ENCODE peak calls at places on chromosomes 6 and 20, in four cellular contexts. O, I, S and Z are unnamed samples.

GRCh38 chr6:148720371-148720770 is 26.5 kb upstream of the UST start:
- DNase-seq in I (no peak), O (no peak), S (peak), Z (no peak)

GRCh38 chr6:25637211-25637610 is 14.8 kb upstream of the SCGN start:
- DNase-seq in O (no peak), I (no peak), S (no peak), Z (no peak)

GRCh38 chr6:41100871-41101287 is 28.1 kb downstream of the NFYA start:
- DNase-seq in S (no peak), I (no peak), O (no peak), Z (no peak)

GRCh38 chr20:33352258-33353012 is 48.9 kb downstream of the CDK5RAP1 start:
- DNase-seq in S (no peak), I (no peak), O (no peak), Z (no peak)

GRCh38 chr20:47233333-47234188 is 122.9 kb downstream of the ZMYND8 start:
- DNase-seq in S (peak), I (no peak), O (peak), Z (peak)

GRCh38 chr6:42451146-42451594 is 556 bp downstream of the TRERF1 start:
- DNase-seq in I (no peak), S (peak), O (no peak), Z (no peak)

GRCh38 chr6:151370509-151371078 is 20.8 kb downstream of the ZBTB2 start:
- DNase-seq in S (peak), I (no peak), O (peak), Z (no peak)

GRCh38 chr6:17210683-17211082 is 70.5 kb upstream of the RBM24 start:
- DNase-seq in O (no peak), S (no peak), I (no peak), Z (no peak)

GRCh38 chr6:26175428-26176181 is 88.4 kb downstream of the HFE start:
- DNase-seq in I (no peak), O (no peak), S (peak), Z (no peak)

GRCh38 chr6:70436320-70436719 is 23.0 kb downstream of the FAM135A start:
- DNase-seq in S (no peak), I (no peak), O (no peak), Z (no peak)

GRCh38 chr20:42391807-42392206 is 773.6 kb upstream of the CHD6 start:
- DNase-seq in I (no peak), O (no peak), S (no peak), Z (no peak)

GRCh38 chr20:5720696-5721095 is 29.5 kb upstream of the SHLD1 start:
- DNase-seq in O (no peak), S (no peak), I (no peak), Z (no peak)

GRCh38 chr20:42379385-42379784 is 761.2 kb upstream of the CHD6 start:
- DNase-seq in S (no peak), O (no peak), I (no peak), Z (no peak)

GRCh38 chr6:136673571-136673970 is 118.7 kb downstream of the MAP3K5 start:
- DNase-seq in O (no peak), S (no peak), I (no peak), Z (no peak)

GRCh38 chr6:12022903-12023522 is 10.9 kb downstream of the HIVEP1 start:
- DNase-seq in O (no peak), S (no peak), I (no peak), Z (no peak)

GRCh38 chr6:162032620-162033019 is 694.9 kb downstream of the PRKN start:
- DNase-seq in I (no peak), O (no peak), S (peak), Z (no peak)

GRCh38 chr6:113381232-113381631 is 475.9 kb upstream of the MARCKS start:
- DNase-seq in I (no peak), S (no peak), O (no peak), Z (no peak)

GRCh38 chr6:112268628-112269027 is 14.3 kb upstream of the LAMA4 start:
- DNase-seq in I (no peak), S (no peak), O (no peak), Z (no peak)

GRCh38 chr20:59616306-59616705 is 12.0 kb downstream of the PHACTR3 start:
- DNase-seq in O (no peak), S (no peak), I (no peak), Z (no peak)

GRCh38 chr20:46051556-46052323 is 22.7 kb downstream of the SLC12A5 start:
- DNase-seq in S (no peak), I (no peak), O (no peak), Z (no peak)

GRCh38 chr6:158999154-158999668 is 791 bp downstream of the RSPH3 start:
- DNase-seq in O (no peak), S (peak), I (no peak), Z (no peak)

GRCh38 chr6:21556968-21557721 is 36.4 kb upstream of the SOX4 start:
- DNase-seq in O (no peak), S (no peak), I (no peak), Z (no peak)

GRCh38 chr6:11536795-11537194 is 754 bp upstream of the TMEM170B start:
- DNase-seq in I (no peak), O (no peak), S (no peak), Z (no peak)

GRCh38 chr6:78483546-78483945 is 383.8 kb upstream of the IRAK1BP1 start:
- DNase-seq in S (no peak), I (no peak), O (no peak), Z (no peak)

GRCh38 chr6:44078795-44079671 is 48.2 kb downstream of the MRPL14 start:
- DNase-seq in S (peak), I (peak), O (no peak), Z (no peak)

GRCh38 chr6:96649926-96650325 is 87.0 kb downstream of the FHL5 start:
- DNase-seq in I (no peak), O (no peak), S (no peak), Z (no peak)

GRCh38 chr6:89002523-89002922 is 39.1 kb upstream of the RNGTT start:
- DNase-seq in S (no peak), I (no peak), O (no peak), Z (no peak)

GRCh38 chr20:56839791-56840190 is 210.7 kb downstream of the TFAP2C start:
- DNase-seq in S (no peak), I (no peak), O (no peak), Z (no peak)

GRCh38 chr6:75493400-75494064 is at the start of gene FILIP1:
- DNase-seq in S (no peak), I (no peak), O (no peak), Z (no peak)

GRCh38 chr6:110958332-110959192 is at the start of gene GTF3C6:
- DNase-seq in O (peak), S (peak), I (peak), Z (peak)

GRCh38 chr20:3646067-3646440 is 17.1 kb downstream of the GFRA4 start:
- DNase-seq in O (no peak), S (no peak), I (no peak), Z (no peak)

GRCh38 chr6:37052027-37052628 is 46.7 kb downstream of the FGD2 start:
- DNase-seq in O (no peak), S (no peak), I (no peak), Z (no peak)

GRCh38 chr6:108942556-108943492 is 94.6 kb downstream of the ARMC2 start:
- DNase-seq in S (no peak), I (no peak), O (no peak), Z (no peak)

GRCh38 chr6:4114123-4114522 is 21.3 kb downstream of the ECI2 start:
- DNase-seq in O (no peak), I (no peak), S (no peak), Z (no peak)

GRCh38 chr6:117919775-117920492 is 12.9 kb downstream of the SLC35F1 start:
- DNase-seq in I (no peak), O (no peak), S (no peak), Z (no peak)

GRCh38 chr6:47126647-47127339 is 84.7 kb upstream of the ADGRF1 start:
- DNase-seq in I (no peak), O (no peak), S (no peak), Z (no peak)